ENCODE peak calls at places on chromosome 17, in six cellular contexts. One of them, this sample, is unnamed. For H3K4me1, the result is how much of the 10 kb centered on the place peaks cover.

GRCh38 chr17:76690596-76691280 is 20.0 kb downstream of the MXRA7 start:
- DNase-seq in PC-3: no peak
- DNase-seq in IMR-90: no peak
- DNase-seq in neural progenitor cell: peak
- DNase-seq in GM12878: no peak
- DNase-seq in fibroblast of lung: no peak
- DNase-seq in this sample: no peak

GRCh38 chr17:30304778-30305177 is 13.0 kb upstream of the BLMH start:
- DNase-seq in fibroblast of lung: peak
- DNase-seq in PC-3: no peak
- DNase-seq in IMR-90: no peak
- DNase-seq in GM12878: no peak
- DNase-seq in neural progenitor cell: no peak
- DNase-seq in this sample: no peak

GRCh38 chr17:48552453-48553189 is 7.7 kb upstream of the HOXB2 start:
- DNase-seq in neural progenitor cell: peak
- DNase-seq in IMR-90: peak
- DNase-seq in GM12878: no peak
- DNase-seq in fibroblast of lung: peak
- DNase-seq in PC-3: no peak
- DNase-seq in this sample: no peak

GRCh38 chr17:35087731-35088646 is 24.5 kb upstream of the RFFL start:
- DNase-seq in fibroblast of lung: peak
- DNase-seq in IMR-90: peak
- DNase-seq in neural progenitor cell: no peak
- DNase-seq in GM12878: no peak
- DNase-seq in PC-3: peak
- DNase-seq in this sample: peak

GRCh38 chr17:57379237-57380054 is 123.1 kb downstream of the MSI2 start:
- DNase-seq in neural progenitor cell: peak
- DNase-seq in fibroblast of lung: peak
- DNase-seq in GM12878: no peak
- DNase-seq in IMR-90: peak
- DNase-seq in PC-3: no peak
- DNase-seq in this sample: no peak

GRCh38 chr17:9330140-9330902 is 245.3 kb downstream of the STX8 start:
- DNase-seq in GM12878: no peak
- DNase-seq in IMR-90: no peak
- DNase-seq in PC-3: no peak
- DNase-seq in neural progenitor cell: peak
- DNase-seq in fibroblast of lung: no peak
- DNase-seq in this sample: no peak

GRCh38 chr17:81004336-81005015 is 12.8 kb downstream of the CHMP6 start:
- DNase-seq in IMR-90: no peak
- DNase-seq in fibroblast of lung: no peak
- DNase-seq in PC-3: no peak
- DNase-seq in GM12878: no peak
- DNase-seq in neural progenitor cell: peak
- DNase-seq in this sample: peak

GRCh38 chr17:74455025-74455585 is 11.3 kb upstream of the CD300A start:
- DNase-seq in IMR-90: no peak
- DNase-seq in GM12878: no peak
- DNase-seq in neural progenitor cell: peak
- DNase-seq in fibroblast of lung: no peak
- DNase-seq in PC-3: no peak
- DNase-seq in this sample: no peak

GRCh38 chr17:5809580-5810188 is 225.4 kb upstream of the NLRP1 start:
- DNase-seq in IMR-90: no peak
- DNase-seq in GM12878: no peak
- DNase-seq in neural progenitor cell: peak
- DNase-seq in PC-3: no peak
- DNase-seq in fibroblast of lung: no peak
- DNase-seq in this sample: no peak

DNA sequence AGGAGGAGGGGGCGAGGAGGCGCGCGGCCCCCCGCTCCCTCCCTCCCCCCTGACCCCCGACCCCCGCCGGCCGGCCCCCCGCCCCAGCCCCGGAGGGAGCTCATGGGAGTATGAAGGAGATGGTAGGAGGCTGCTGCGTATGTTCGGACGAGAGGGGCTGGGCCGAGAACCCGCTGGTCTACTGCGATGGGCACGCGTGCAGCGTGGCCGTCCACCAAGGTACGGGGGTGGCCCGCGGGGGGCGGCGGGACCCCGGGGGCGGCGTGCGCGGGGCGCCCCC is 390 bp downstream of the MLLT6 start:
- DNase-seq in PC-3: no peak
- DNase-seq in IMR-90: no peak
- DNase-seq in fibroblast of lung: no peak
- DNase-seq in GM12878: no peak
- DNase-seq in neural progenitor cell: no peak
- DNase-seq in this sample: no peak
- H3K9ac ChIP-seq in PC-3: peak
- H3K9ac ChIP-seq in IMR-90: peak
- H3K9ac ChIP-seq in fibroblast of lung: no peak
- H3K9ac ChIP-seq in GM12878: peak
- H3K9ac ChIP-seq in neural progenitor cell: no peak
- H3K9ac ChIP-seq in this sample: peak

DNA sequence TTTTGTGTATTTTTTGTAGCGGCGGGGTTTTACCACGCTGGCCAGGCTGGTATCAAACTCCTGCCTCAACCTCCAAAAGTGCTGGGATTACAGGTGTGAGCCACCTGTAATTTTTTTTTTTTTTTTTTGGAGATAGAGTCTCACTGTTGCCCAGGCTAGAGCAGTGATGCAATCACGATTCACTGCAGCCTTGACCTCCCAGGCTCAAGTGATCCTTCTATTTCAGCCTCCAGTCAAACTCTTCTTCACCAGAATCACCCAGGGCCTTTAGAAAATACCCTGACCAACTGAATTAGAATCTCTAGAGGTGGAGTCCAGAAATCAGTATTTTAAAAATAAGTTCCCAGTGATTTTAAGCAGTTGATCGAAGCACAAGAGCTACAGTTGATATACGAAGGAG is 12.5 kb downstream of the HSPB9 start:
- DNase-seq in PC-3: no peak
- DNase-seq in neural progenitor cell: no peak
- DNase-seq in IMR-90: no peak
- DNase-seq in GM12878: no peak
- DNase-seq in fibroblast of lung: no peak
- DNase-seq in this sample: no peak
- H3K4me1 ChIP-seq in PC-3: under half
- H3K4me1 ChIP-seq in neural progenitor cell: under half
- H3K4me1 ChIP-seq in IMR-90: under half
- H3K4me1 ChIP-seq in GM12878: under half
- H3K4me1 ChIP-seq in fibroblast of lung: under half
- H3K4me1 ChIP-seq in this sample: half or more

GRCh38 chr17:46178550-46179198 is 14.6 kb downstream of the KANSL1 start:
- DNase-seq in neural progenitor cell: no peak
- DNase-seq in fibroblast of lung: peak
- DNase-seq in PC-3: peak
- DNase-seq in GM12878: no peak
- DNase-seq in IMR-90: peak
- DNase-seq in this sample: no peak
- H3K9ac ChIP-seq in neural progenitor cell: no peak
- H3K9ac ChIP-seq in fibroblast of lung: no peak
- H3K9ac ChIP-seq in PC-3: no peak
- H3K9ac ChIP-seq in GM12878: no peak
- H3K9ac ChIP-seq in IMR-90: no peak
- H3K9ac ChIP-seq in this sample: no peak

GRCh38 chr17:41785876-41786226 is 660 bp downstream of the JUP start:
- DNase-seq in GM12878: no peak
- DNase-seq in IMR-90: no peak
- DNase-seq in PC-3: peak
- DNase-seq in fibroblast of lung: peak
- DNase-seq in neural progenitor cell: peak
- DNase-seq in this sample: peak
- H3K4me1 ChIP-seq in GM12878: under half
- H3K4me1 ChIP-seq in IMR-90: under half
- H3K4me1 ChIP-seq in PC-3: under half
- H3K4me1 ChIP-seq in fibroblast of lung: under half
- H3K4me1 ChIP-seq in neural progenitor cell: under half
- H3K4me1 ChIP-seq in this sample: under half

GRCh38 chr17:45147581-45148182 is 593 bp upstream of the HEXIM1 start:
- DNase-seq in IMR-90: peak
- DNase-seq in neural progenitor cell: peak
- DNase-seq in GM12878: peak
- DNase-seq in fibroblast of lung: peak
- DNase-seq in PC-3: peak
- DNase-seq in this sample: peak

GRCh38 chr17:45148183-45149036 is at the start of gene HEXIM1:
- DNase-seq in GM12878: peak
- DNase-seq in PC-3: peak
- DNase-seq in neural progenitor cell: peak
- DNase-seq in fibroblast of lung: peak
- DNase-seq in IMR-90: peak
- DNase-seq in this sample: peak

GRCh38 chr17:45149669-45150603 is 1.7 kb downstream of the HEXIM1 start:
- DNase-seq in IMR-90: peak
- DNase-seq in GM12878: no peak
- DNase-seq in fibroblast of lung: peak
- DNase-seq in neural progenitor cell: peak
- DNase-seq in PC-3: peak
- DNase-seq in this sample: peak

GRCh38 chr17:45149037-45149668 is 878 bp downstream of the HEXIM1 start:
- DNase-seq in fibroblast of lung: peak
- DNase-seq in GM12878: no peak
- DNase-seq in neural progenitor cell: peak
- DNase-seq in PC-3: peak
- DNase-seq in IMR-90: peak
- DNase-seq in this sample: peak

DNA sequence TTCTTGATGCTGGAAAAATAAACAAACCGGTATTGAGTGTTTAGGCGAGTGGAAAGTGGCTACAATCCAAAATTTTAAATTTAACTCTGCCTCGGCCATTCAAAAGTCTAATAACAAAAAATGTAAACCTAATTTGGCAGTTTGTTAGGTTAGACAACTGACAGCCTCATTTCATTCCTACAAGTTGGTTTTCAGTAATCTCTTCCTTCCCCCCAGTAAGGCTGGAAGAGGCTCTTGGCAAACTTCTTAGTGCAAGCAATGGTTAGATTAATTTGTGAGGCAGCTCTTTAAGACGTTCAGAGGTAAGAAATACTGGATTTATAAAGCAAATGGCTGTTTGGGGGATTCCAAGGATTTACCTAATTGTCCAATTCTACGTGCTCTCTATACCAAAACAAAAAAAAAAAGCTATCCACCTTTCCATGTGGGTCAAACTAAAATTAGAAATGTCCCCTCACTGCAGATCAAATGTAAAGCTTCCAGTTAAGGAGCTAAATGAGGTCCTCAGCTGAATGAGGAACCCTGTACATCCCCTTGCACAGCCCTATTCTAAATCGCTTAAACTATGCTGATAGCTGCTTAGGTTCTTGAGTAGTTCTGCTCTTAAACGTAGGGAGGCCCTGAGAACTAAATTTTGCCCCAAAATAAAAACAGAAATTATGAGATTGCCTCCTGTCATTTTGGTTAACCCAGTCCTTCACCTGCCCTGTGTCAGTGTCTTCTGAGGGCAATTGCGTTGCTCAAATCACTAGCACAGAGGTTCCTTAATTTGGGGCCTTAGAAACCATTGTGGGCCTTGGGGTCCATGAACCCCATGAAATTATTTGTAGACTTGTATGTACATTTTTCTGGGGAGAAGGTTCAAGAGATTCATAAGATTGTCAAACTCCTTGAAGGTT is 2.9 kb downstream of the HEXIM1 start:
- DNase-seq in GM12878: no peak
- DNase-seq in PC-3: no peak
- DNase-seq in neural progenitor cell: no peak
- DNase-seq in IMR-90: no peak
- DNase-seq in fibroblast of lung: no peak
- DNase-seq in this sample: no peak
- H3K9ac ChIP-seq in GM12878: peak
- H3K9ac ChIP-seq in PC-3: peak
- H3K9ac ChIP-seq in neural progenitor cell: peak
- H3K9ac ChIP-seq in IMR-90: peak
- H3K9ac ChIP-seq in fibroblast of lung: no peak
- H3K9ac ChIP-seq in this sample: no peak

GRCh38 chr17:40459646-40460584 is 16.7 kb downstream of the IGFBP4 start:
- DNase-seq in neural progenitor cell: no peak
- DNase-seq in PC-3: peak
- DNase-seq in GM12878: no peak
- DNase-seq in IMR-90: no peak
- DNase-seq in fibroblast of lung: no peak
- DNase-seq in this sample: no peak

GRCh38 chr17:40456396-40456951 is 13.2 kb downstream of the IGFBP4 start:
- DNase-seq in PC-3: no peak
- DNase-seq in GM12878: no peak
- DNase-seq in neural progenitor cell: no peak
- DNase-seq in fibroblast of lung: no peak
- DNase-seq in IMR-90: no peak
- DNase-seq in this sample: peak

GRCh38 chr17:40457369-40457768 is 14.1 kb downstream of the IGFBP4 start:
- DNase-seq in IMR-90: no peak
- DNase-seq in neural progenitor cell: no peak
- DNase-seq in GM12878: no peak
- DNase-seq in PC-3: no peak
- DNase-seq in fibroblast of lung: no peak
- DNase-seq in this sample: peak

GRCh38 chr17:40458851-40459482 is 15.7 kb downstream of the IGFBP4 start:
- DNase-seq in GM12878: no peak
- DNase-seq in PC-3: no peak
- DNase-seq in neural progenitor cell: no peak
- DNase-seq in fibroblast of lung: no peak
- DNase-seq in IMR-90: no peak
- DNase-seq in this sample: peak

GRCh38 chr17:40458001-40458791 is 14.9 kb downstream of the IGFBP4 start:
- DNase-seq in IMR-90: peak
- DNase-seq in fibroblast of lung: peak
- DNase-seq in PC-3: peak
- DNase-seq in neural progenitor cell: no peak
- DNase-seq in GM12878: no peak
- DNase-seq in this sample: no peak
- H3K4me1 ChIP-seq in IMR-90: under half
- H3K4me1 ChIP-seq in fibroblast of lung: half or more
- H3K4me1 ChIP-seq in PC-3: under half
- H3K4me1 ChIP-seq in neural progenitor cell: under half
- H3K4me1 ChIP-seq in GM12878: under half
- H3K4me1 ChIP-seq in this sample: half or more

DNA sequence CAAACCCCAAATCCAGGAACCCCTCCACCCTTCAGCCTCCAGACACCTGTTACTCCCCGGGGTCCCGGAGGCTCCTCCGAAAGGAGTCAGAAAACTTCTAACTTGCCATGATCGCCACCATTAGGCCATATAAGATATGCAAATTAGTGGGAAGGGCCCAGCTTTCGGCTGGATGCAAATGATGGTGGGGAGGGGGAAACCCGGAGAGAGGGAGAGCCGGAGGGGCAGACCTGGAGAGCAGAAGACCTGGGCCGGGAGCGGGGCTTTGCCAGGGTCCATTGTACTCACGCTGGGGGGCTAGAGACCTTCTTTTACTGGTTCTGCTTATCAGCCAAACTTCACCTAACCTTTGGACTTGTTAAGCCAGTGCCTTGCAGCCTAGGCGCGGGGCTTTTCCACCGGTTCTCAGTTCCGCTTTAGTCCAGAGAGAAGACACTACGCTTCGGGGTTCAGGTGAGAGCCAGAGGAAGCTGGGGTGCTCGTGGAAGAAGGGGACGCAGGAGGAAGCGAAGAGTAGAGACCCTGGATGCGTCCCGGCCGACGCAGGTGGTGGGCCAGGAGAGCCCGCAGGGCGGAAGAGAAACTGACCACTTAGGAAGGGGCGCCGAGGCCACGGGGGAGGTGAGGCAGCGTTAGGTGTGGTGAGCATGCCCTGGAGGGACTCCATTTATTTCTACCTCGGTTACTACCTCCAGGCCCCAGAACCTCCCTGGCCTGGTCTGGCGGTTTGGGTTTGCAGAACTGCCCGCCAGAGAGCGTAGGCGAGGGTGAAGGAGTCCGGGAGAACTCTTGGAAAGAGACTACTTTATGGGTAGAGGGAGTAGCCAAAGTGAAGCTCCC is at the start of gene HNF1B:
- DNase-seq in fibroblast of lung: no peak
- DNase-seq in IMR-90: no peak
- DNase-seq in neural progenitor cell: peak
- DNase-seq in GM12878: no peak
- DNase-seq in PC-3: peak
- DNase-seq in this sample: peak
- H3K9ac ChIP-seq in fibroblast of lung: no peak
- H3K9ac ChIP-seq in IMR-90: no peak
- H3K9ac ChIP-seq in neural progenitor cell: no peak
- H3K9ac ChIP-seq in GM12878: peak
- H3K9ac ChIP-seq in PC-3: peak
- H3K9ac ChIP-seq in this sample: peak